ENCODE peak calls at places on chromosomes 6 and 20, in five cellular contexts. One of them, this sample, is unnamed.

GRCh38 chr6:137043710-137044365 is 927 bp downstream of the IL20RA start:
- DNase-seq in H9: peak
- DNase-seq in H1: no peak
- DNase-seq in neuronal stem cell: peak
- DNase-seq in trophoblast cell: peak
- DNase-seq in this sample: peak

GRCh38 chr6:111148110-111148509 is 60.8 kb downstream of the SLC16A10 start:
- DNase-seq in trophoblast cell: no peak
- DNase-seq in H1: no peak
- DNase-seq in neuronal stem cell: no peak
- DNase-seq in H9: no peak
- DNase-seq in this sample: no peak

GRCh38 chr6:117233146-117233545 is 32.2 kb upstream of the VGLL2 start:
- DNase-seq in H9: no peak
- DNase-seq in neuronal stem cell: no peak
- DNase-seq in H1: no peak
- DNase-seq in trophoblast cell: peak
- DNase-seq in this sample: no peak

GRCh38 chr6:11196511-11197174 is 35.8 kb downstream of the NEDD9 start:
- DNase-seq in H1: no peak
- DNase-seq in neuronal stem cell: peak
- DNase-seq in H9: no peak
- DNase-seq in trophoblast cell: no peak
- DNase-seq in this sample: peak

GRCh38 chr6:81890846-81891245 is 138.4 kb upstream of the TENT5A start:
- DNase-seq in H1: no peak
- DNase-seq in neuronal stem cell: no peak
- DNase-seq in trophoblast cell: no peak
- DNase-seq in H9: no peak
- DNase-seq in this sample: no peak

GRCh38 chr6:133854167-133854632 is 34.7 kb upstream of the TCF21 start:
- DNase-seq in trophoblast cell: no peak
- DNase-seq in H9: peak
- DNase-seq in H1: peak
- DNase-seq in neuronal stem cell: peak
- DNase-seq in this sample: no peak

GRCh38 chr6:4351857-4352669 is 216.7 kb upstream of the ECI2 start:
- DNase-seq in H1: peak
- DNase-seq in neuronal stem cell: no peak
- DNase-seq in H9: no peak
- DNase-seq in trophoblast cell: peak
- DNase-seq in this sample: peak

GRCh38 chr20:49657118-49657901 is 56.4 kb downstream of the B4GALT5 start:
- DNase-seq in H1: no peak
- DNase-seq in trophoblast cell: no peak
- DNase-seq in H9: no peak
- DNase-seq in neuronal stem cell: no peak
- DNase-seq in this sample: no peak

GRCh38 chr6:136112262-136112661 is 137.8 kb downstream of the MTFR2 start:
- DNase-seq in trophoblast cell: no peak
- DNase-seq in H1: no peak
- DNase-seq in neuronal stem cell: no peak
- DNase-seq in H9: no peak
- DNase-seq in this sample: peak

GRCh38 chr6:5082487-5083306 is 2.4 kb upstream of the PPP1R3G start:
- DNase-seq in neuronal stem cell: no peak
- DNase-seq in H1: no peak
- DNase-seq in trophoblast cell: peak
- DNase-seq in H9: no peak
- DNase-seq in this sample: peak

GRCh38 chr6:150599199-150600002 is at the start of gene PLEKHG1:
- DNase-seq in H1: peak
- DNase-seq in H9: peak
- DNase-seq in neuronal stem cell: peak
- DNase-seq in trophoblast cell: peak
- DNase-seq in this sample: peak

GRCh38 chr6:15769471-15770088 is 106.8 kb upstream of the DTNBP1 start:
- DNase-seq in H1: no peak
- DNase-seq in trophoblast cell: no peak
- DNase-seq in neuronal stem cell: no peak
- DNase-seq in H9: no peak
- DNase-seq in this sample: peak
- H2BK12ac ChIP-seq in H1: no peak
- H2BK12ac ChIP-seq in trophoblast cell: no peak
- H2BK12ac ChIP-seq in neuronal stem cell: no peak
- H2BK12ac ChIP-seq in H9: no peak
- H2BK12ac ChIP-seq in this sample: no peak

DNA sequence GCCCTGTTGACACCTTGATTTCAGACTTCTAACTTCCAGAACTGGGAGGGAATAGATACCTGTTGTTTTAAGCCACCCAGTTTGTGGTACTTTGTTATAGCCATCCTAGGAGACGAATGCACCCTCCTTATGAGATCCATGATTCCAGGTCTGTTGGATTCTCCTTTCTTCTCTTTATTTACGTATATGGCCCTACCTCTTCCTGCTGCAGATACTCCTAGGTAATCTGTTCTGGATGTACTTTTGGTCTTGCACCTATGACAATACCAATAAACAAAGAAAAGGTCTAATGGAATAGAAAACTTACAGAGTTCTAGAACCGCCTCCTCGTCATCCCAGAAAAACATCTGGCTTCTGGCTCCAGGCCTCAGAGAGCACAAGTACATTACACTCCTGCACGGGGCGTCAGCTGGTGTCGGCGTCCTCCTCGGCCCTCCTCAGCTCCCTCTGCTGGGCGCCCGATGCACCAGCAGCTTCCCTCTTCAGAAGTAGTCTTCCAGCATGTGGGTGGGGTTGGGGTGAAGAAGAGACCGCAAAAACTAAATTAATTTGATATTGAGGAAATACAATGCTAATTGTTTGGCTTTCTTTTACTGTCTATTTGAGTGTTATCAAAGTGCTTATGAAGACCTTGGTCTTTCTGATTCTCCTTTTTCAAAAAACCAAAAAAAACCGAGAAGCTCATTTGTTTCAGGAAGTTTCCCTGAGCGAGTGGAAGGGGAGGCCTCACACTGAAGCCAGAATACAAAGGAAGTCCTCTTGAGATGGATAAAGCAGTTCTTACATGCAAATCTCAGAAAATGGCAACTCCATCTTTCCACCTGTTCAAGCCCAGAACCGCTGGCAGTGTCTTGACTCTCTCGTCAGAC is 9.7 kb upstream of the ATXN1 start:
- DNase-seq in H1: peak
- DNase-seq in H9: peak
- DNase-seq in neuronal stem cell: peak
- DNase-seq in trophoblast cell: peak
- DNase-seq in this sample: peak
- H3K18ac ChIP-seq in H1: no peak
- H3K18ac ChIP-seq in H9: no peak
- H3K18ac ChIP-seq in neuronal stem cell: no peak
- H3K18ac ChIP-seq in trophoblast cell: no peak
- H3K18ac ChIP-seq in this sample: peak

GRCh38 chr20:35885212-35885611 is 69.1 kb downstream of the SCAND1 start:
- DNase-seq in H9: no peak
- DNase-seq in trophoblast cell: no peak
- DNase-seq in H1: no peak
- DNase-seq in neuronal stem cell: no peak
- DNase-seq in this sample: no peak

GRCh38 chr20:35888659-35889058 is 65.6 kb downstream of the SCAND1 start:
- DNase-seq in neuronal stem cell: no peak
- DNase-seq in H9: no peak
- DNase-seq in H1: no peak
- DNase-seq in trophoblast cell: peak
- DNase-seq in this sample: peak

GRCh38 chr20:35886537-35886936 is 67.8 kb downstream of the SCAND1 start:
- DNase-seq in trophoblast cell: peak
- DNase-seq in H1: no peak
- DNase-seq in H9: no peak
- DNase-seq in neuronal stem cell: no peak
- DNase-seq in this sample: peak

GRCh38 chr20:35884541-35884865 is 69.8 kb downstream of the SCAND1 start:
- DNase-seq in H1: no peak
- DNase-seq in trophoblast cell: no peak
- DNase-seq in H9: no peak
- DNase-seq in neuronal stem cell: no peak
- DNase-seq in this sample: no peak

DNA sequence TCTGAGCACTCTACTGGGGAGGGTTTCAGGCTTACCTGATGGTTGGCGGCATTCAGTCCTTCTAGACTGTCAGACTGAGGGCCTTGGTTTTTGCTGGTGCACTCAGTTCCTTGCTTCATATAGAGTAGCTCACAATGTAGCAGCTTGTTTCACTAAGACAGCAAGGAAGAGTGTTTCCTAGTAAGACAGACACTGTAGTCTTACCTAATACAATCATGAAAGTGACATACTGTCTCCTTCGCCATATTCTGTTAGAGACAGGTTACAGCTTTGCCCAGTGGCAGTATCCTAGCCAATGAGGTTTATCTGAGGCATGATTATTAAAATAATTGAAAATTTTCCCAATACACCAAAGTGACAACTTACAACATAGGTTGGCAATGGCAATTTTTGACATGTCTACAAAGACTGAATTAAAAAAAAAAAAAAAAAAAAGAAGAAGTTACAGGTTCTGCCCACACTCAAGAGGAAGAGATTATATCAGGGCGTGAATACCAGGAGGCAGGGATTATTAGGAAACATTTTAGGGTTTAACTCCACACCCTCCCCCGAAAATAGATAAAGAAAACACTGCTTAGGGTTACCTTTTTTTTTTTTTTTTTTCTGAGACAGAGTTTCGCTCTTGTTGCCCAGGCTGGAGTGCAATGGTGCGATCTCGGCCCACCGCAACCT is 66.8 kb downstream of the SCAND1 start:
- DNase-seq in trophoblast cell: no peak
- DNase-seq in H1: no peak
- DNase-seq in H9: no peak
- DNase-seq in neuronal stem cell: no peak
- DNase-seq in this sample: no peak
- H2BK12ac ChIP-seq in trophoblast cell: no peak
- H2BK12ac ChIP-seq in H1: no peak
- H2BK12ac ChIP-seq in H9: no peak
- H2BK12ac ChIP-seq in neuronal stem cell: no peak
- H2BK12ac ChIP-seq in this sample: no peak

DNA sequence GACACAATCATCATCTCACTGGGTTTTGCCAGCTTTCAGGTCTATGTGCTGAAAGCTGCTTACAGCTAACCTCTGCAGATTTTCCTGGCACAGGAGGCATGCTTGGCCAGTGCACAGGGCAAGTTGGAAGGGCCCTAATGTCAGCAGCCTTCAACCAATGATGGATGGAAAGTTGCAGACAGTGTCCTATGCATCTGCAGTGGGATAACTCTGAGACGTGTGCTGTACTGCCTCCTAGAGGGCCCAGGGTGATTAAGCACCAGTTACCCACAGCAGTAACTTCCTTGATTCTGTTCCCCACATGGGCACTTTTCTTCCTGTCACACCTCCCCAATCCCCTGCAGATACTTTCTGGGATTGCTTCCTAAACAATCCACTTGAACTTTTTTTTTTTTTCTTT is 38.6 kb downstream of the OVOL2 start:
- DNase-seq in trophoblast cell: peak
- DNase-seq in neuronal stem cell: no peak
- DNase-seq in H9: peak
- DNase-seq in H1: no peak
- DNase-seq in this sample: peak
- H3K18ac ChIP-seq in trophoblast cell: no peak
- H3K18ac ChIP-seq in neuronal stem cell: no peak
- H3K18ac ChIP-seq in H9: no peak
- H3K18ac ChIP-seq in H1: no peak
- H3K18ac ChIP-seq in this sample: no peak

This sample was measured in mesenchymal stem cell.